ENCODE peak calls at places on chromosome 12, in nine cellular contexts. One of them, this sample, is unnamed.
A peak's percentile ranks its signal among the peaks of the same experiment; 100 is the strongest.

GRCh38 chr12:68240975-68241374 is 12.4 kb downstream of the IL22 start:
- DNase-seq in ovary: peak; percentile 25
- DNase-seq in sigmoid colon: no peak
- DNase-seq in tibial nerve: no peak
- DNase-seq in H1: no peak
- DNase-seq in stomach: no peak
- DNase-seq in SK-N-SH: no peak
- DNase-seq in upper lobe of left lung: peak; percentile 22
- DNase-seq in A549: no peak
- DNase-seq in this sample: no peak

GRCh38 chr12:120944645-120945217 is 33.6 kb upstream of the HNF1A start:
- DNase-seq in ovary: peak; percentile 21
- DNase-seq in sigmoid colon: no peak
- DNase-seq in tibial nerve: peak; percentile 22
- DNase-seq in H1: peak; percentile 90
- DNase-seq in stomach: peak; percentile 67
- DNase-seq in SK-N-SH: peak; percentile 71
- DNase-seq in upper lobe of left lung: peak; percentile 51
- DNase-seq in A549: peak; percentile 70
- DNase-seq in this sample: no peak

GRCh38 chr12:113070117-113070906 is 13.8 kb downstream of the DTX1 start:
- DNase-seq in ovary: no peak
- DNase-seq in sigmoid colon: no peak
- DNase-seq in tibial nerve: no peak
- DNase-seq in H1: no peak
- DNase-seq in stomach: no peak
- DNase-seq in SK-N-SH: no peak
- DNase-seq in upper lobe of left lung: no peak
- DNase-seq in A549: no peak
- DNase-seq in this sample: no peak

GRCh38 chr12:43210437-43211197 is 341.4 kb downstream of the ADAMTS20 start:
- DNase-seq in ovary: no peak
- DNase-seq in sigmoid colon: no peak
- DNase-seq in tibial nerve: no peak
- DNase-seq in H1: no peak
- DNase-seq in stomach: no peak
- DNase-seq in SK-N-SH: no peak
- DNase-seq in upper lobe of left lung: no peak
- DNase-seq in A549: no peak
- DNase-seq in this sample: no peak

GRCh38 chr12:107200394-107200793 is 107.0 kb upstream of the CRY1 start:
- DNase-seq in ovary: no peak
- DNase-seq in sigmoid colon: no peak
- DNase-seq in tibial nerve: no peak
- DNase-seq in H1: no peak
- DNase-seq in stomach: no peak
- DNase-seq in SK-N-SH: no peak
- DNase-seq in upper lobe of left lung: no peak
- DNase-seq in A549: peak; percentile 72
- DNase-seq in this sample: no peak

GRCh38 chr12:52581481-52581880 is 7.8 kb upstream of the KRT74 start:
- DNase-seq in ovary: no peak
- DNase-seq in sigmoid colon: peak; percentile 40
- DNase-seq in tibial nerve: no peak
- DNase-seq in H1: no peak
- DNase-seq in stomach: no peak
- DNase-seq in SK-N-SH: no peak
- DNase-seq in upper lobe of left lung: no peak
- DNase-seq in A549: peak; percentile 32
- DNase-seq in this sample: no peak

GRCh38 chr12:56086096-56086495 is 6.1 kb downstream of the ERBB3 start:
- DNase-seq in ovary: no peak
- DNase-seq in sigmoid colon: no peak
- DNase-seq in tibial nerve: no peak
- DNase-seq in H1: no peak
- DNase-seq in stomach: peak; percentile 82
- DNase-seq in SK-N-SH: no peak
- DNase-seq in upper lobe of left lung: peak; percentile 79
- DNase-seq in A549: no peak
- DNase-seq in this sample: no peak

GRCh38 chr12:53505086-53505485 is 2.2 kb downstream of the NPFF start:
- DNase-seq in ovary: no peak
- DNase-seq in sigmoid colon: no peak
- DNase-seq in tibial nerve: no peak
- DNase-seq in H1: no peak
- DNase-seq in stomach: no peak
- DNase-seq in SK-N-SH: no peak
- DNase-seq in upper lobe of left lung: no peak
- DNase-seq in A549: no peak
- DNase-seq in this sample: no peak

GRCh38 chr12:2221030-2221621 is 168.3 kb downstream of the CACNA1C start:
- DNase-seq in ovary: no peak
- DNase-seq in sigmoid colon: no peak
- DNase-seq in tibial nerve: no peak
- DNase-seq in H1: no peak
- DNase-seq in stomach: no peak
- DNase-seq in SK-N-SH: no peak
- DNase-seq in upper lobe of left lung: no peak
- DNase-seq in A549: no peak
- DNase-seq in this sample: no peak

GRCh38 chr12:2139651-2140050 is 86.9 kb downstream of the CACNA1C start:
- DNase-seq in ovary: no peak
- DNase-seq in sigmoid colon: peak; percentile 59
- DNase-seq in tibial nerve: no peak
- DNase-seq in H1: no peak
- DNase-seq in stomach: no peak
- DNase-seq in SK-N-SH: no peak
- DNase-seq in upper lobe of left lung: no peak
- DNase-seq in A549: no peak
- DNase-seq in this sample: peak; percentile 55

GRCh38 chr12:32100888-32101287 is 5.8 kb upstream of the BICD1 start:
- DNase-seq in ovary: no peak
- DNase-seq in sigmoid colon: no peak
- DNase-seq in tibial nerve: no peak
- DNase-seq in H1: no peak
- DNase-seq in stomach: no peak
- DNase-seq in SK-N-SH: no peak
- DNase-seq in upper lobe of left lung: no peak
- DNase-seq in A549: no peak
- DNase-seq in this sample: no peak

GRCh38 chr12:13112968-13113367 is 9.5 kb upstream of the GSG1 start:
- DNase-seq in ovary: no peak
- DNase-seq in sigmoid colon: no peak
- DNase-seq in tibial nerve: no peak
- DNase-seq in H1: no peak
- DNase-seq in stomach: no peak
- DNase-seq in SK-N-SH: no peak
- DNase-seq in upper lobe of left lung: no peak
- DNase-seq in A549: no peak
- DNase-seq in this sample: no peak

GRCh38 chr12:130336723-130337475 is 788 bp upstream of the PIWIL1 start:
- DNase-seq in ovary: no peak
- DNase-seq in sigmoid colon: no peak
- DNase-seq in tibial nerve: no peak
- DNase-seq in H1: no peak
- DNase-seq in stomach: no peak
- DNase-seq in SK-N-SH: no peak
- DNase-seq in upper lobe of left lung: no peak
- DNase-seq in A549: no peak
- DNase-seq in this sample: no peak

GRCh38 chr12:58750484-58750883 is 169.8 kb downstream of the LRIG3 start:
- DNase-seq in ovary: no peak
- DNase-seq in sigmoid colon: no peak
- DNase-seq in tibial nerve: no peak
- DNase-seq in H1: no peak
- DNase-seq in stomach: no peak
- DNase-seq in SK-N-SH: no peak
- DNase-seq in upper lobe of left lung: no peak
- DNase-seq in A549: peak; percentile 67
- DNase-seq in this sample: no peak

GRCh38 chr12:25800101-25800500 is 158.4 kb upstream of the RASSF8 start:
- DNase-seq in ovary: no peak
- DNase-seq in sigmoid colon: no peak
- DNase-seq in tibial nerve: no peak
- DNase-seq in H1: no peak
- DNase-seq in stomach: no peak
- DNase-seq in SK-N-SH: no peak
- DNase-seq in upper lobe of left lung: no peak
- DNase-seq in A549: no peak
- DNase-seq in this sample: no peak
- TF ChIP-seq EP300 in ovary: no peak
- TF ChIP-seq EP300 in sigmoid colon: no peak
- TF ChIP-seq EP300 in tibial nerve: no peak
- TF ChIP-seq EP300 in H1: no peak
- TF ChIP-seq EP300 in stomach: no peak
- TF ChIP-seq EP300 in SK-N-SH: no peak
- TF ChIP-seq EP300 in upper lobe of left lung: no peak
- TF ChIP-seq EP300 in A549: no peak
- TF ChIP-seq EP300 in this sample: no peak

GRCh38 chr12:74169607-74170006 is 368.0 kb upstream of the ATXN7L3B start:
- DNase-seq in ovary: no peak
- DNase-seq in sigmoid colon: no peak
- DNase-seq in tibial nerve: no peak
- DNase-seq in H1: no peak
- DNase-seq in stomach: no peak
- DNase-seq in SK-N-SH: no peak
- DNase-seq in upper lobe of left lung: no peak
- DNase-seq in A549: no peak
- DNase-seq in this sample: no peak

GRCh38 chr12:74166096-74166495 is 371.5 kb upstream of the ATXN7L3B start:
- DNase-seq in ovary: no peak
- DNase-seq in sigmoid colon: no peak
- DNase-seq in tibial nerve: no peak
- DNase-seq in H1: no peak
- DNase-seq in stomach: no peak
- DNase-seq in SK-N-SH: no peak
- DNase-seq in upper lobe of left lung: no peak
- DNase-seq in A549: no peak
- DNase-seq in this sample: no peak

GRCh38 chr12:74171478-74171909 is 366.1 kb upstream of the ATXN7L3B start:
- DNase-seq in ovary: no peak
- DNase-seq in sigmoid colon: peak; percentile 53
- DNase-seq in tibial nerve: no peak
- DNase-seq in H1: no peak
- DNase-seq in stomach: no peak
- DNase-seq in SK-N-SH: no peak
- DNase-seq in upper lobe of left lung: no peak
- DNase-seq in A549: no peak
- DNase-seq in this sample: no peak

DNA sequence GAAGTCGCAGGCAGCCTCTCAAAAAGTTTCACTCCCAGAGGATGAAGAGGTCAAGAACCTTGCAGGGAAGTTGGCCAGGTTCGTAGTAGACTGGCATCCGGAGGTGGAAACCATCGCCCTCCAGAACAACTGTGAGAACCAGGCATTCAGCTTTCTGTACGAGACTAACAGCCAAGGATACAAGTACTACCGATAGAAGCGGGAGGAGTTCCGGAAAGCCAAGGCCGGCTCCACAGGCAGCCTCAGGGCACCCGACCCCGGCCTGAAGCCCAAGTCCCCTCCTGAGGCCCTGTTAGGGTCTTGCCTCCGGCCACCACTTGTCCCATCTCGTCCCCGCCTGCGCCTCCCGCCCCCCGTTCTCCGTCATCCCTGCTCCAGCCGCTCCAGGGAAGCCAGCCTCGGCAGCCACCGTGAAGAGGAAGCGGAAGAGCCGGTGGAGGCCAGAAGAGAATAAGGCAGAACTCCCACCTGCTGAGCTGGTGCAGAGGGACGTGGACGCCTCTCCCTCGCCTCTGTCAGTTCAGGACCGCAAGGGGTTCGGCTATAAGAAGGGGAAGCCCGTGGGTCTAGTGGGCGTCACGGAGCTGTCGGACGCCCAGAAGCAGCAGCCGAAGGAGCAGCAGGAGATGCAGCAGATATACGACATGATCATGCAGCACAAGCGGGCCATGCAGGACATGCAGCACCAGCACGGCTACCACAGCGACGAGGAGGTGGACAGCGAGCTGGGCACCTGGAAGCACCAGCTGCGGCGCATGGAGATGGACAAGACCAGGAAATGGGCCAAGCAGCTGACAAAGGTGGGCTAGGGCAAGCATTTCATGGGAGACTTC is 366.8 kb upstream of the ATXN7L3B start:
- DNase-seq in ovary: no peak
- DNase-seq in sigmoid colon: peak; percentile 51
- DNase-seq in tibial nerve: no peak
- DNase-seq in H1: no peak
- DNase-seq in stomach: no peak
- DNase-seq in SK-N-SH: no peak
- DNase-seq in upper lobe of left lung: no peak
- DNase-seq in A549: no peak
- DNase-seq in this sample: peak; percentile 53
- TF ChIP-seq EP300 in ovary: no peak
- TF ChIP-seq EP300 in sigmoid colon: no peak
- TF ChIP-seq EP300 in tibial nerve: no peak
- TF ChIP-seq EP300 in H1: no peak
- TF ChIP-seq EP300 in stomach: no peak
- TF ChIP-seq EP300 in SK-N-SH: no peak
- TF ChIP-seq EP300 in upper lobe of left lung: no peak
- TF ChIP-seq EP300 in A549: no peak
- TF ChIP-seq EP300 in this sample: no peak

DNA sequence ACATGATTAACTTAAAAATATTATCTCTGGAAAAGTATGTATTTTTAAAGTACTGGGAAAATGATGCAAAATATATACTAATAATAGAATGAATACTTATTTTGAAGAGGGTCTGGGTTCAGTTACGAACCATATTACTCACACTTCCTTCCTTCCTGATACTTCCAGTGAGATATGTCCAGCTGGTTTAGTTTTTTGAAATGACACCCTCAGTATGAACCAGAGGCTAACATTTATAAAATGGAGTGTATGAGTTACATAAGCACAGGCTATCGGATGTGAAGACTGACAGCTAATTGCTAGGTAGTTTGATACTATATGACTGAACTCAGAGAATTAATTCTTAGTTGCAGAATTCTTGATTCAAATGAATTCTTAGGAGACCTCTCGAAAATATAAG is 122.9 kb downstream of the OTOGL start:
- DNase-seq in ovary: no peak
- DNase-seq in sigmoid colon: no peak
- DNase-seq in tibial nerve: no peak
- DNase-seq in H1: no peak
- DNase-seq in stomach: no peak
- DNase-seq in SK-N-SH: no peak
- DNase-seq in upper lobe of left lung: no peak
- DNase-seq in A549: no peak
- DNase-seq in this sample: no peak
- TF ChIP-seq EP300 in ovary: no peak
- TF ChIP-seq EP300 in sigmoid colon: no peak
- TF ChIP-seq EP300 in tibial nerve: no peak
- TF ChIP-seq EP300 in H1: no peak
- TF ChIP-seq EP300 in stomach: no peak
- TF ChIP-seq EP300 in SK-N-SH: no peak
- TF ChIP-seq EP300 in upper lobe of left lung: no peak
- TF ChIP-seq EP300 in A549: no peak
- TF ChIP-seq EP300 in this sample: no peak

DNA sequence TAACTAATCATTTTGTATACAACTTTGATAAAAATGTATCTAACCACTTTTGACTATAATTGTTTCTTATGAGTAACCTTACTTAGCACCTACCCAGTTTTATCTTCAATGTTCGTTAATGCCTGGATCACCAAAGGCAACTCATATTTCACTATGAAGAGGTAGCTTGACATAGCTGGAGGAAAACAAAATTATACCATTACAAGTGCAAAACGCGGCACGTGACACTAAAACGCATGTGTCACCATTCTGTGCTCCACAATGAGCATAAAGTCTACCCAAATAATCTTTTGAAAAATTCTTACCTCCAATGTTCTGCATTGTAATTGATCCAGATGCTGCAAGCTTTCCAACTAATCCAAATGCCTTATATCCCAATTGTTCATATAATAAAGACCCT is 5.8 kb downstream of the SLC38A2 start:
- DNase-seq in ovary: no peak
- DNase-seq in sigmoid colon: no peak
- DNase-seq in tibial nerve: no peak
- DNase-seq in H1: no peak
- DNase-seq in stomach: no peak
- DNase-seq in SK-N-SH: no peak
- DNase-seq in upper lobe of left lung: no peak
- DNase-seq in A549: no peak
- DNase-seq in this sample: no peak
- TF ChIP-seq EP300 in ovary: no peak
- TF ChIP-seq EP300 in sigmoid colon: no peak
- TF ChIP-seq EP300 in tibial nerve: no peak
- TF ChIP-seq EP300 in H1: no peak
- TF ChIP-seq EP300 in stomach: no peak
- TF ChIP-seq EP300 in SK-N-SH: no peak
- TF ChIP-seq EP300 in upper lobe of left lung: no peak
- TF ChIP-seq EP300 in A549: no peak
- TF ChIP-seq EP300 in this sample: no peak